ENCODE peak calls at places on chromosomes 4 and X, in four cellular contexts. D, I, T and V are unnamed samples.

GRCh38 chr4:137253949-137254348 is 278.3 kb downstream of the PCDH18 start:
- DNase-seq in D (no peak), I (no peak), T (no peak), V (no peak)

GRCh38 chr4:35166437-35166836 is 1077.9 kb downstream of the ARAP2 start:
- DNase-seq in D (no peak), I (no peak), T (no peak), V (no peak)

GRCh38 chr4:126264839-126265238 is 950.1 kb downstream of the FAT4 start:
- DNase-seq in D (no peak), I (no peak), T (no peak), V (no peak)

GRCh38 chrX:24468245-24468644 is 3.2 kb downstream of the PDK3 start:
- DNase-seq in D (no peak), I (no peak), T (no peak), V (no peak)

GRCh38 chr4:124253080-124253479 is 459.5 kb downstream of the ANKRD50 start:
- DNase-seq in D (no peak), I (no peak), T (no peak), V (no peak)

GRCh38 chr4:185741795-185742194 is 70.2 kb downstream of the SORBS2 start:
- DNase-seq in D (no peak), I (no peak), T (no peak), V (no peak)

GRCh38 chr4:78754872-78755271 is 21.3 kb upstream of the BMP2K start:
- DNase-seq in D (no peak), I (no peak), T (no peak), V (no peak)

GRCh38 chr4:158814636-158815035 is 45.8 kb downstream of the FNIP2 start:
- DNase-seq in D (no peak), I (no peak), T (no peak), V (no peak)

GRCh38 chr4:75912968-75913367 is 10.7 kb upstream of the PPEF2 start:
- DNase-seq in D (no peak), I (no peak), T (no peak), V (no peak)

GRCh38 chr4:87188063-87188462 is 32.4 kb downstream of the KLHL8 start:
- DNase-seq in D (no peak), I (no peak), T (no peak), V (no peak)

GRCh38 chrX:133810925-133811324 is 174.5 kb downstream of the GPC3 start:
- DNase-seq in D (no peak), I (no peak), T (no peak), V (no peak)

GRCh38 chrX:112147206-112147605 is 64.6 kb upstream of the TRPC5 start:
- DNase-seq in D (no peak), I (peak; percentile 2), T (no peak), V (no peak)

GRCh38 chr4:80266267-80266901 is at the start of gene FGF5:
- DNase-seq in D (no peak), I (no peak), T (peak; percentile 86), V (no peak)

GRCh38 chrX:48505481-48505880 is 3.3 kb upstream of the PORCN start:
- DNase-seq in D (no peak), I (no peak), T (no peak), V (no peak)

GRCh38 chr4:89712141-89712540 is 124.8 kb downstream of the SNCA start:
- DNase-seq in D (no peak), I (no peak), T (no peak), V (no peak)

GRCh38 chrX:112043997-112044396 is 38.6 kb downstream of the TRPC5 start:
- DNase-seq in D (no peak), I (peak; percentile 2), T (no peak), V (no peak)

GRCh38 chr4:37304612-37305011 is 60.1 kb downstream of the NWD2 start:
- DNase-seq in D (no peak), I (no peak), T (no peak), V (no peak)

GRCh38 chrX:99914676-99915075 is 495.4 kb downstream of the PCDH19 start:
- DNase-seq in D (no peak), I (no peak), T (no peak), V (no peak)

GRCh38 chr4:88409206-88409605 is 30.6 kb downstream of the HERC6 start:
- DNase-seq in D (no peak), I (no peak), T (no peak), V (no peak)

GRCh38 chr4:83961575-83961974 is 425.7 kb downstream of the GPAT3 start:
- DNase-seq in D (no peak), I (no peak), T (no peak), V (no peak)

GRCh38 chr4:150078041-150078995 is at the start of gene DCLK2:
- DNase-seq in D (peak; percentile 17), I (no peak), T (peak; percentile 94), V (peak; percentile 64)

GRCh38 chrX:107146670-107147069 is 28.0 kb upstream of the RBM41 start:
- DNase-seq in D (no peak), I (no peak), T (no peak), V (no peak)

GRCh38 chrX:153646620-153647373 is at the start of gene DUSP9:
- DNase-seq in D (no peak), I (no peak), T (peak; percentile 48), V (no peak)

GRCh38 chr4:858136-858535 is 32.2 kb upstream of the CPLX1 start:
- DNase-seq in D (no peak), I (no peak), T (no peak), V (no peak)

GRCh38 chr4:1449833-1450741 is 43.8 kb upstream of the NKX1-1 start:
- DNase-seq in D (no peak), I (no peak), T (peak; percentile 54), V (no peak)

DNA sequence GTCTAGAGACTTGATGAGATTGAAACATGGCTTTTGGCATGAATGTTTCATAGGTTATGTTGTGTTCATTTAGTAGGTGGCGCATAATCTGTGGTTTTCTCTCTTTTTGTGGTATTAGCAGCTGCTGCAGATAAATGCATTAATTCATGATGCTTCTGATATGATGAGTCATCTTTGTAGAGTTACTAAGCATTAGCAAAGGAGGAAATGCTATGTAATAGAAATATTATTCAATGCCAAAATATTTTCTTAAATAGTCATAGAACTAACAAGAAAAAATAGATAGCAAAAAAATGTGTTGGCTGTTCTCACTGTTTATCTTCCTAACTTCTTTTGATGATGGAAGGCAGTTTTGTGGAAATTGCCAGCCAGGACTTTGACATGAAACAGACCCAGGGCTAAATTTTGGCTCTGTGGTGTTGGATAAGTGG is 3.6 kb downstream of the ZXDB start:
- DNase-seq in D (no peak), I (no peak), T (peak; percentile 69), V (no peak)
- H3K4me1 ChIP-seq in D (peaks cover 42% of the 10 kb centered on the region), I (peaks cover 9% of the 10 kb centered on the region), T (peaks cover 43% of the 10 kb centered on the region), V (no peaks in the 10 kb centered on the region)

GRCh38 chrX:53280316-53280702 is 1.1 kb downstream of the IQSEC2 start:
- DNase-seq in D (no peak), I (no peak), T (no peak), V (no peak)
- H3K4me3 ChIP-seq in D (peak overlapping the region; percentile 51), I (no peak overlapping the region), T (peak overlapping the region; percentile 49), V (peak overlapping the region; percentile 47)

GRCh38 chr4:73612032-73612431 is 8.2 kb downstream of the RASSF6 start:
- DNase-seq in D (no peak), I (no peak), T (no peak), V (no peak)
- H3K4me1 ChIP-seq in D (no peaks in the 10 kb centered on the region), I (peaks cover 100% of the 10 kb centered on the region), T (peaks cover 29% of the 10 kb centered on the region), V (no peaks in the 10 kb centered on the region)

GRCh38 chrX:19121466-19121865 is 802 bp downstream of the ADGRG2 start:
- DNase-seq in D (no peak), I (no peak), T (no peak), V (no peak)
- H3K4me3 ChIP-seq in D (peak overlapping the region; percentile 57), I (no peak overlapping the region), T (peak overlapping the region; percentile 47), V (peak overlapping the region; percentile 33)

DNA sequence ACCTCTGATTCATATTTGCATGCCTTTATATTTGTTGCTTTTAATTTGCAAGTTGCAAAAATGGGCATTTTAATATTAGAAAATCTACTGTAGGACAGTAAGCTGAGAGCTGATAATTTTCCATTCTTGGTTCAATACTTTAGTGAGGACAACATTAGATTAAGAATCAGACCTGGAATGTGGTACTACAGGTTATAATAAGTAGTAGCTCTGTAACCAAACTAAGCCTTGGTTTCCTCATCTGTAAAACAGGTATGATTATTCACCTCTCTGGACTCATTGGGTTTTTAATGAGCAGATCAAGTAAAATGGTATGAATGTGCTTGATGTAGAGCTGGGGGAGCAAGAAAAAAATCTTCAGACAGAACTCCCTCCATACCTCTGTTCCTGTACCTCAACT is 31.1 kb downstream of the PRRG1 start:
- DNase-seq in D (no peak), I (no peak), T (no peak), V (no peak)
- H3K4me1 ChIP-seq in D (peaks cover 15% of the 10 kb centered on the region), I (no peaks in the 10 kb centered on the region), T (peaks cover 8% of the 10 kb centered on the region), V (no peaks in the 10 kb centered on the region)

DNA sequence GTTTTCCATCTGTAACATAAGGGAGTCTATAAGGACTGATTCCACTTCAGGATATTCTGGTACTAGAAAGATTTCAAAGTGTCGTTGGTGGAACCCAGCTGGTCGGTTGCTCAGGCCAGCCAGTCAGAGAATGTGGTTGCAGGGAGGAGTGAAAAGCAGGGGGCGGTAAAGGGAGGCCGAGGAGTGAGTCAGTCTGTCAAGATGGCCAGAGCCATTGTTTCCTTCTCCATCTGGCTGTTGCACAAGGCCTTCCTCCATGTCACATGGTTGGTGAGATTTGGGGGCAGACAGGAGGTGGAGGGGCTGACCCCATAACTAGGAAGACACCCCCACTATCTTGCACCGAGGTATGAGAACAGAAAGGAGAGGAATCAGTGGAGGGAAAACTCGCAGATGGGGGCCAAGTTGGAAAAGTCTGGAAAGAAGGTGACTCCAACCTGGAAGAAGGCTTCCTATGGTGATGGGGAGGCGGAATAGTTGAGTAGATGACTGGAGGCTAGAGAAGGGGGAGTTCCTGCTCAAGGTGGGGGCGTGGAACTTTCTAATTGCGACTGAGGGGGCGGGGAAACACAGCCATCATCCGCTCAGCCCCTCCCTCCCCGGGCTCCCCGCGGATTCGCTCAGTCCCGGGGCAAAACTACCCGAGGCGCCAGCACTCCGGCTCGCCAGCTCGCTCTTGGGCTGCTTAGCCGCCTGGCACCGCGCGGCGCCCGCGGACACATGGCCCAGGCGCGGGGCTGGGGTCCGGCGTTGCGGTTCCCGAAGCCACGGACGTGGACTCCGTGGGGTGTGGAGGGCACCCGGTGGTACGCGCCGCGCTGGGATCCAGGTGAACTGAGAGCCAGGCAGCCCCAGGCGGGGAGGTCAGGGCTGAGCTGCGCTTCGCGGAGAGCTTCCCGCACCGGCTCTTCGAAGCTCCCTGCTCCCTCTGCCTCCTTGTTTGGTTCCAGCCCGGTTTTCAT is 38.5 kb downstream of the STARD8 start:
- DNase-seq in D (no peak), I (no peak), T (peak; percentile 81), V (peak; percentile 70)
- H3K4me3 ChIP-seq in D (peak overlapping the region; percentile 54), I (no peak overlapping the region), T (peak overlapping the region; percentile 43), V (peak overlapping the region; percentile 48)

GRCh38 chr4:113636438-113636818 is 125.1 kb downstream of the CAMK2D start:
- DNase-seq in D (no peak), I (peak; percentile 84), T (no peak), V (no peak)

GRCh38 chr4:113636877-113637276 is 124.7 kb downstream of the CAMK2D start:
- DNase-seq in D (no peak), I (peak; percentile 91), T (no peak), V (no peak)

GRCh38 chr4:113634081-113634969 is 127.2 kb downstream of the CAMK2D start:
- DNase-seq in D (no peak), I (no peak), T (no peak), V (no peak)

GRCh38 chr4:113637363-113637762 is 124.2 kb downstream of the CAMK2D start:
- DNase-seq in D (no peak), I (no peak), T (no peak), V (no peak)

GRCh38 chr4:113635739-113636437 is 125.7 kb downstream of the CAMK2D start:
- DNase-seq in D (no peak), I (no peak), T (no peak), V (no peak)
- H3K4me1 ChIP-seq in D (peaks cover 74% of the 10 kb centered on the region), I (peaks cover 63% of the 10 kb centered on the region), T (peaks cover 72% of the 10 kb centered on the region), V (peaks cover 68% of the 10 kb centered on the region)

GRCh38 chrX:39174761-39175417 is 373.6 kb downstream of the MID1IP1 start:
- DNase-seq in D (no peak), I (no peak), T (no peak), V (no peak)
- H3K4me3 ChIP-seq in D (peak overlapping the region; percentile 10), I (no peak overlapping the region), T (peak overlapping the region; percentile 3), V (no peak overlapping the region)